ENCODE peak calls at places on chromosomes 3 and 15, in six cellular contexts. K is HS-5, X is left colon, N is dermis microvascular lymphatic vessel endothelial cell, O is suprapubic skin, Z is SW480. T is an unnamed sample.

GRCh38 chr3:126369490-126369889 is 12.3 kb upstream of the KLF15 start:
- DNase-seq in K (no peak), X (no peak), N (no peak), O (no peak), Z (no peak), T (no peak)

GRCh38 chr3:69113536-69113935 is 8.9 kb downstream of the LMOD3 start:
- DNase-seq in K (no peak), X (no peak), N (no peak), O (no peak), Z (no peak), T (peak; percentile 11)

GRCh38 chr3:138114988-138115971 is at the start of gene DZIP1L:
- DNase-seq in K (peak; percentile 63), X (no peak), N (no peak), O (peak; percentile 86), Z (peak; percentile 66), T (peak; percentile 34)

GRCh38 chr3:185746470-185746869 is 78.4 kb downstream of the IGF2BP2 start:
- DNase-seq in K (no peak), X (no peak), N (no peak), O (no peak), Z (no peak), T (no peak)

GRCh38 chr3:140720242-140720641 is 42.4 kb downstream of the TRIM42 start:
- DNase-seq in K (no peak), X (no peak), N (no peak), O (no peak), Z (no peak), T (no peak)

GRCh38 chr15:78422571-78423340 is 15.3 kb upstream of the IREB2 start:
- DNase-seq in K (no peak), X (peak; percentile 65), N (peak; percentile 65), O (no peak), Z (peak; percentile 68), T (no peak)

GRCh38 chr15:66145242-66146182 is 108.0 kb downstream of the MEGF11 start:
- DNase-seq in K (no peak), X (no peak), N (no peak), O (no peak), Z (peak; percentile 51), T (no peak)

GRCh38 chr3:190000187-190000860 is 120.4 kb downstream of the P3H2 start:
- DNase-seq in K (no peak), X (no peak), N (no peak), O (no peak), Z (no peak), T (no peak)

GRCh38 chr15:59453474-59454215 is 15.7 kb downstream of the FAM81A start:
- DNase-seq in K (no peak), X (no peak), N (no peak), O (no peak), Z (no peak), T (no peak)

GRCh38 chr3:177827517-177828249 is 630.4 kb upstream of the TBL1XR1 start:
- DNase-seq in K (no peak), X (no peak), N (peak; percentile 36), O (no peak), Z (no peak), T (peak; percentile 75)

GRCh38 chr15:64854526-64854925 is 12.8 kb downstream of the PLEKHO2 start:
- DNase-seq in K (no peak), X (no peak), N (no peak), O (no peak), Z (no peak), T (no peak)

GRCh38 chr3:58835075-58835474 is 168.5 kb upstream of the FAM3D start:
- DNase-seq in K (peak; percentile 43), X (no peak), N (no peak), O (no peak), Z (no peak), T (peak; percentile 71)

GRCh38 chr3:109977903-109978302 is 640.6 kb upstream of the DPPA4 start:
- DNase-seq in K (no peak), X (no peak), N (no peak), O (no peak), Z (no peak), T (no peak)

GRCh38 chr3:42262525-42262924 is 3.5 kb downstream of the CCK start:
- DNase-seq in K (peak; percentile 86), X (no peak), N (no peak), O (no peak), Z (no peak), T (peak; percentile 95)

GRCh38 chr3:143170676-143171075 is 51.1 kb downstream of the CHST2 start:
- DNase-seq in K (no peak), X (no peak), N (no peak), O (no peak), Z (no peak), T (peak; percentile 16)

GRCh38 chr15:85379403-85380131 is 836 bp upstream of the AKAP13 start:
- DNase-seq in K (no peak), X (no peak), N (no peak), O (no peak), Z (peak; percentile 64), T (no peak)

GRCh38 chr3:113623827-113624226 is 72.6 kb downstream of the USF3 start:
- DNase-seq in K (no peak), X (no peak), N (no peak), O (no peak), Z (no peak), T (no peak)

GRCh38 chr15:45276851-45277250 is 24.8 kb downstream of the SLC28A2 start:
- DNase-seq in K (peak; percentile 15), X (no peak), N (peak; percentile 16), O (no peak), Z (peak; percentile 41), T (peak; percentile 30)

GRCh38 chr3:62295571-62295970 is 77.8 kb downstream of the FEZF2 start:
- DNase-seq in K (no peak), X (no peak), N (no peak), O (no peak), Z (no peak), T (no peak)

GRCh38 chr3:107450254-107450653 is 72.5 kb upstream of the BBX start:
- DNase-seq in K (peak; percentile 19), X (no peak), N (no peak), O (no peak), Z (no peak), T (peak; percentile 45)

GRCh38 chr3:45054196-45054857 is 28.2 kb downstream of the CLEC3B start:
- DNase-seq in K (peak; percentile 78), X (no peak), N (no peak), O (no peak), Z (no peak), T (no peak)

GRCh38 chr15:54803139-54803808 is 393.5 kb downstream of the RSL24D1 start:
- DNase-seq in K (no peak), X (no peak), N (no peak), O (no peak), Z (peak; percentile 26), T (peak; percentile 8)